ENCODE peak calls at places on chromosomes 4 and X, in four cellular contexts. One of them, this sample, is unnamed.

GRCh38 chr4:83387922-83388676 is 53.5 kb upstream of the HPSE start:
- DNase-seq in IMR-90: no peak
- DNase-seq in fibroblast of lung: peak
- DNase-seq in endothelial cell of umbilical vein: no peak
- DNase-seq in this sample: no peak

GRCh38 chr4:59597536-59598232 is 1602.4 kb upstream of the ADGRL3 start:
- DNase-seq in IMR-90: no peak
- DNase-seq in fibroblast of lung: no peak
- DNase-seq in endothelial cell of umbilical vein: no peak
- DNase-seq in this sample: no peak

GRCh38 chrX:74250574-74250973 is 53.4 kb upstream of the ZCCHC13 start:
- DNase-seq in IMR-90: no peak
- DNase-seq in fibroblast of lung: no peak
- DNase-seq in endothelial cell of umbilical vein: no peak
- DNase-seq in this sample: no peak

GRCh38 chr4:120156115-120156718 is 89.6 kb upstream of the MAD2L1 start:
- DNase-seq in IMR-90: peak
- DNase-seq in fibroblast of lung: peak
- DNase-seq in endothelial cell of umbilical vein: peak
- DNase-seq in this sample: peak

GRCh38 chr4:1045595-1046201 is 34.3 kb downstream of the FGFRL1 start:
- DNase-seq in IMR-90: no peak
- DNase-seq in fibroblast of lung: no peak
- DNase-seq in endothelial cell of umbilical vein: no peak
- DNase-seq in this sample: no peak

GRCh38 chr4:72489267-72489666 is 79.8 kb downstream of the ADAMTS3 start:
- DNase-seq in IMR-90: peak
- DNase-seq in fibroblast of lung: peak
- DNase-seq in endothelial cell of umbilical vein: no peak
- DNase-seq in this sample: no peak

GRCh38 chrX:15751160-15751819 is 13.2 kb downstream of the CA5B start:
- DNase-seq in IMR-90: peak
- DNase-seq in fibroblast of lung: peak
- DNase-seq in endothelial cell of umbilical vein: peak
- DNase-seq in this sample: peak

GRCh38 chr4:148006025-148006424 is 274.1 kb downstream of the ARHGAP10 start:
- DNase-seq in IMR-90: no peak
- DNase-seq in fibroblast of lung: no peak
- DNase-seq in endothelial cell of umbilical vein: no peak
- DNase-seq in this sample: no peak

GRCh38 chr4:112061418-112061817 is 83.8 kb upstream of the FAM241A start:
- DNase-seq in IMR-90: no peak
- DNase-seq in fibroblast of lung: no peak
- DNase-seq in endothelial cell of umbilical vein: no peak
- DNase-seq in this sample: no peak

GRCh38 chrX:138648570-138648969 is 62.9 kb downstream of the FGF13 start:
- DNase-seq in IMR-90: no peak
- DNase-seq in fibroblast of lung: no peak
- DNase-seq in endothelial cell of umbilical vein: no peak
- DNase-seq in this sample: no peak

GRCh38 chr4:87506974-87507701 is 22.0 kb downstream of the SPARCL1 start:
- DNase-seq in IMR-90: peak
- DNase-seq in fibroblast of lung: peak
- DNase-seq in endothelial cell of umbilical vein: no peak
- DNase-seq in this sample: no peak

GRCh38 chr4:180462116-180462515 is 1781.1 kb upstream of the TENM3 start:
- DNase-seq in IMR-90: no peak
- DNase-seq in fibroblast of lung: no peak
- DNase-seq in endothelial cell of umbilical vein: no peak
- DNase-seq in this sample: no peak

GRCh38 chr4:148225639-148226038 is 216.6 kb downstream of the NR3C2 start:
- DNase-seq in IMR-90: peak
- DNase-seq in fibroblast of lung: no peak
- DNase-seq in endothelial cell of umbilical vein: peak
- DNase-seq in this sample: no peak

GRCh38 chr4:165725352-165725751 is 147.7 kb upstream of the TLL1 start:
- DNase-seq in IMR-90: no peak
- DNase-seq in fibroblast of lung: no peak
- DNase-seq in endothelial cell of umbilical vein: no peak
- DNase-seq in this sample: no peak

GRCh38 chrX:154472685-154473632 is 6.1 kb downstream of the LAGE3 start:
- DNase-seq in IMR-90: no peak
- DNase-seq in fibroblast of lung: no peak
- DNase-seq in endothelial cell of umbilical vein: no peak
- DNase-seq in this sample: no peak

GRCh38 chr4:8844976-8845690 is 26.5 kb downstream of the HMX1 start:
- DNase-seq in IMR-90: no peak
- DNase-seq in fibroblast of lung: no peak
- DNase-seq in endothelial cell of umbilical vein: no peak
- DNase-seq in this sample: no peak

GRCh38 chrX:20418379-20418778 is 151.7 kb upstream of the RPS6KA3 start:
- DNase-seq in IMR-90: no peak
- DNase-seq in fibroblast of lung: no peak
- DNase-seq in endothelial cell of umbilical vein: no peak
- DNase-seq in this sample: no peak

GRCh38 chr4:72314869-72315268 is 254.2 kb downstream of the ADAMTS3 start:
- DNase-seq in IMR-90: peak
- DNase-seq in fibroblast of lung: peak
- DNase-seq in endothelial cell of umbilical vein: peak
- DNase-seq in this sample: peak

GRCh38 chr4:190017357-190018200 is 9.5 kb downstream of the FRG2 start:
- DNase-seq in IMR-90: no peak
- DNase-seq in fibroblast of lung: peak
- DNase-seq in endothelial cell of umbilical vein: no peak
- DNase-seq in this sample: peak

GRCh38 chr4:15042529-15043167 is 40.4 kb downstream of the CPEB2 start:
- DNase-seq in IMR-90: no peak
- DNase-seq in fibroblast of lung: no peak
- DNase-seq in endothelial cell of umbilical vein: peak
- DNase-seq in this sample: peak

GRCh38 chr4:61336488-61336887 is 136.4 kb downstream of the ADGRL3 start:
- DNase-seq in IMR-90: no peak
- DNase-seq in fibroblast of lung: no peak
- DNase-seq in endothelial cell of umbilical vein: no peak
- DNase-seq in this sample: no peak

GRCh38 chr4:85496933-85497332 is 22.0 kb downstream of the ARHGAP24 start:
- DNase-seq in IMR-90: peak
- DNase-seq in fibroblast of lung: peak
- DNase-seq in endothelial cell of umbilical vein: peak
- DNase-seq in this sample: no peak

GRCh38 chrX:5051831-5052491 is 1176.7 kb downstream of the NLGN4X start:
- DNase-seq in IMR-90: no peak
- DNase-seq in fibroblast of lung: peak
- DNase-seq in endothelial cell of umbilical vein: no peak
- DNase-seq in this sample: peak

GRCh38 chr4:40212674-40213504 is 16.1 kb downstream of the RHOH start:
- DNase-seq in IMR-90: peak
- DNase-seq in fibroblast of lung: peak
- DNase-seq in endothelial cell of umbilical vein: no peak
- DNase-seq in this sample: no peak

GRCh38 chr4:5722328-5722727 is 11.3 kb downstream of the EVC start:
- DNase-seq in IMR-90: peak
- DNase-seq in fibroblast of lung: peak
- DNase-seq in endothelial cell of umbilical vein: no peak
- DNase-seq in this sample: peak

GRCh38 chrX:130120321-130120731 is 10.0 kb upstream of the ELF4 start:
- DNase-seq in IMR-90: no peak
- DNase-seq in fibroblast of lung: no peak
- DNase-seq in endothelial cell of umbilical vein: peak
- DNase-seq in this sample: peak

GRCh38 chr4:48129307-48130014 is 4.6 kb downstream of the TXK start:
- DNase-seq in IMR-90: no peak
- DNase-seq in fibroblast of lung: no peak
- DNase-seq in endothelial cell of umbilical vein: no peak
- DNase-seq in this sample: peak

GRCh38 chr4:94995684-94996394 is 238.1 kb downstream of the BMPR1B start:
- DNase-seq in IMR-90: peak
- DNase-seq in fibroblast of lung: peak
- DNase-seq in endothelial cell of umbilical vein: peak
- DNase-seq in this sample: peak

GRCh38 chr4:123547818-123548200 is 151.2 kb downstream of the SPRY1 start:
- DNase-seq in IMR-90: no peak
- DNase-seq in fibroblast of lung: no peak
- DNase-seq in endothelial cell of umbilical vein: no peak
- DNase-seq in this sample: no peak

GRCh38 chr4:123546661-123547060 is 150.1 kb downstream of the SPRY1 start:
- DNase-seq in IMR-90: no peak
- DNase-seq in fibroblast of lung: no peak
- DNase-seq in endothelial cell of umbilical vein: no peak
- DNase-seq in this sample: peak

GRCh38 chr4:123547167-123547817 is 150.7 kb downstream of the SPRY1 start:
- DNase-seq in IMR-90: no peak
- DNase-seq in fibroblast of lung: no peak
- DNase-seq in endothelial cell of umbilical vein: no peak
- DNase-seq in this sample: peak

GRCh38 chr4:123545569-123546122 is 149.1 kb downstream of the SPRY1 start:
- DNase-seq in IMR-90: no peak
- DNase-seq in fibroblast of lung: no peak
- DNase-seq in endothelial cell of umbilical vein: no peak
- DNase-seq in this sample: no peak

GRCh38 chr4:123546123-123546654 is 149.6 kb downstream of the SPRY1 start:
- DNase-seq in IMR-90: no peak
- DNase-seq in fibroblast of lung: no peak
- DNase-seq in endothelial cell of umbilical vein: no peak
- DNase-seq in this sample: peak
- H3K4me3 ChIP-seq in IMR-90: no peak
- H3K4me3 ChIP-seq in fibroblast of lung: no peak
- H3K4me3 ChIP-seq in endothelial cell of umbilical vein: no peak
- H3K4me3 ChIP-seq in this sample: no peak

DNA sequence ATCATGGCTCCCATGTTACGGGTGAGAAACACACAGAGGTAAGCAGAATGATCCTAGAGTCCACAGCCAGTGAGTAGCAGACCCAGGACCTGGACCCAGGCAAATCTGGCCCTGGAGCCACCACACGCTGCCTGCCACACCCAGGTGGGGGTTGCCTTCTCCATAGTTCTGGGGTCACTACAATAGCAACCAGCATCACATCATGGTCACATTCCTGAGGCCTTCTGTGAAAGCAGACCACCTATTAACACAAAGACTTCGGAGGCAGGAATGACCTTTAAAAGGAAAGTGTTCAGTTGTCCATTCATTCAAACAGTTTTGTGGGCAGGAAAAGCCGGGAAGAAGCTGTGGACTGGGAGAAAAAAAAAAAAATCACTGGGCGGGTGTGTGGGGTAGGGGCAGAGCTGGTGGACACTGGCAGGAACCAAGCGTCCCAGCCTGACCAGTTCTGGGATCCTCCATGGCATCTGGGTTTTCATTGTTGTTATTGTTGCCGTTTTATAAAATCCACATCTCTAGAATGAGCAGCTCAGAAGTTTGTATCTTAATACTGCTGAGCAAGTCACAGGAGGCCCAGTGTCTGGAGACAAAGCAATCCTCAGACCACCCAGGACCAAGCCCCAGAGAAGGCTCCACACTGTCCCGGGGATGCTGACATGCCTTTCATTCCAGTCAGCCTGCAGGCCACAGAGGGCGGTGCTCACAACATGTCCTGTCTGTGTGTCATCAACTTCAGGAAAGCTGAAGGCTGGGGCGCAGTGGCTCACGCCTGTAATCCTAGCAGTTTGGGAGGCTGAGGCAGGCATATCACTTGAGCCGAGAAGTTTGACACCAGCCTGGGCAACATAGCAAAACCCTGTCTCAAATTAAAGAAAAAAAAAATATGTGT is 67.0 kb downstream of the SEL1L3 start:
- DNase-seq in IMR-90: peak
- DNase-seq in fibroblast of lung: peak
- DNase-seq in endothelial cell of umbilical vein: no peak
- DNase-seq in this sample: peak
- H2AFZ ChIP-seq in IMR-90: peak
- H2AFZ ChIP-seq in fibroblast of lung: no peak
- H2AFZ ChIP-seq in endothelial cell of umbilical vein: no peak
- H2AFZ ChIP-seq in this sample: no peak

GRCh38 chr4:16897351-16897750 is 1.1 kb downstream of the LDB2 start:
- DNase-seq in IMR-90: peak
- DNase-seq in fibroblast of lung: peak
- DNase-seq in endothelial cell of umbilical vein: no peak
- DNase-seq in this sample: no peak

GRCh38 chr4:16900325-16900724 is 1.9 kb upstream of the LDB2 start:
- DNase-seq in IMR-90: no peak
- DNase-seq in fibroblast of lung: no peak
- DNase-seq in endothelial cell of umbilical vein: no peak
- DNase-seq in this sample: no peak

GRCh38 chr4:16896871-16897270 is 1.6 kb downstream of the LDB2 start:
- DNase-seq in IMR-90: peak
- DNase-seq in fibroblast of lung: peak
- DNase-seq in endothelial cell of umbilical vein: peak
- DNase-seq in this sample: peak

GRCh38 chr4:16894406-16894805 is 4.0 kb downstream of the LDB2 start:
- DNase-seq in IMR-90: peak
- DNase-seq in fibroblast of lung: no peak
- DNase-seq in endothelial cell of umbilical vein: peak
- DNase-seq in this sample: no peak

DNA sequence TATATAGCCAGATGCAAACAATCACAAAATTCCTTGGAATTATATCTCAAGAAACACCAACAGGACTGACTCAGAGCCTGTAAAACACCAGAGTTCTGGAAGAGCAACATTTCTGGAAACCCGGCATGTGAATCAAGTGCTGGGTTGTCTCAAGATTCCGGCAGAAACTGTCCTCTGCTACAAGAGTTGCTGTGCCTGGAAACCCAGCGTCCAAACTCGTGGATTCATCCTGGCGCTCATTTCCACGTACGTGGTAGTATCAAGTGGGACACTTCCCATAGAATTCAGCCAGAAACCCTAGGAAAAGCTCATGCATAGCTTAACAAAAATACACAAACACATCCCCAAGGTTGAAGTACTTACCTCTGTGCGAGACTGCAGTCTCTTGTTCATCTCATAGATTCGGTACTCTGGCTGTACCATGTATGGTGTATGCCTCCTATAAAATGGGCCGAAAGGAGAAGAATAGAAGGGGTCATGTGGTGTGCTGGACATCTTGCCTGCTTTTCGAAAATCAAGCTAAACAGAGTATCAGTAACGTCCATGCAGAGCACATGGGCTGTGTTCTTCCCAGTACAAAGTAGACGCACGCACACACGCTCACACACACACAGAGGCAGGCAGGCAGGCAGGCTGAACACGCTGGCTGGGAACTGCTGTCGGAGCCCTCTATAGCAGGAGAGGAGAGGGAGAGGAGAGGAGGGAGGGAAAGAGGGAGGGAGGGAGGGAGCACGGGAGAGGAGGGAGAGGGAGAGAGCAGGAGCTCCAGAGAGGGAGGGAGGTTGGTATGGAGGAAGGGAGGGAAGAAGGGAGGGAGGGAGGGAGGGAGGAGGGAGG is at the start of gene LDB2:
- DNase-seq in IMR-90: peak
- DNase-seq in fibroblast of lung: peak
- DNase-seq in endothelial cell of umbilical vein: peak
- DNase-seq in this sample: peak
- H3K4me3 ChIP-seq in IMR-90: peak
- H3K4me3 ChIP-seq in fibroblast of lung: peak
- H3K4me3 ChIP-seq in endothelial cell of umbilical vein: peak
- H3K4me3 ChIP-seq in this sample: peak

GRCh38 chrX:261167-261857 is 19.9 kb upstream of the PLCXD1 start:
- DNase-seq in IMR-90: peak
- DNase-seq in fibroblast of lung: peak
- DNase-seq in endothelial cell of umbilical vein: no peak
- DNase-seq in this sample: peak
- H2AFZ ChIP-seq in IMR-90: peak
- H2AFZ ChIP-seq in fibroblast of lung: peak
- H2AFZ ChIP-seq in endothelial cell of umbilical vein: no peak
- H2AFZ ChIP-seq in this sample: peak